ENCODE peak calls at places on chromosome 19, in six cellular contexts. One of them, this sample, is unnamed.

GRCh38 chr19:35549174-35549788 is 3.9 kb downstream of the TMEM147 start:
- ATAC-seq in HepG2: peak; percentile 45
- ATAC-seq in HCT116: peak; percentile 43
- ATAC-seq in GM12878: peak; percentile 30
- ATAC-seq in K562: peak; percentile 60
- ATAC-seq in upper lobe of left lung: no peak
- ATAC-seq in this sample: peak; percentile 12

GRCh38 chr19:47549341-47549768 is 23.6 kb downstream of the ZNF541 start:
- ATAC-seq in HepG2: peak; percentile 28
- ATAC-seq in HCT116: no peak
- ATAC-seq in GM12878: no peak
- ATAC-seq in K562: no peak
- ATAC-seq in upper lobe of left lung: peak; percentile 91
- ATAC-seq in this sample: no peak

GRCh38 chr19:27733551-27734266 is 1479.2 kb downstream of the UQCRFS1 start:
- ATAC-seq in HepG2: no peak
- ATAC-seq in HCT116: no peak
- ATAC-seq in GM12878: no peak
- ATAC-seq in K562: no peak
- ATAC-seq in upper lobe of left lung: no peak
- ATAC-seq in this sample: no peak

GRCh38 chr19:27971071-27971470 is 1241.9 kb downstream of the UQCRFS1 start:
- ATAC-seq in HepG2: no peak
- ATAC-seq in HCT116: no peak
- ATAC-seq in GM12878: no peak
- ATAC-seq in K562: no peak
- ATAC-seq in upper lobe of left lung: no peak
- ATAC-seq in this sample: no peak

GRCh38 chr19:50784710-50785109 is 5.5 kb upstream of the ACP4 start:
- ATAC-seq in HepG2: no peak
- ATAC-seq in HCT116: no peak
- ATAC-seq in GM12878: no peak
- ATAC-seq in K562: no peak
- ATAC-seq in upper lobe of left lung: no peak
- ATAC-seq in this sample: no peak

GRCh38 chr19:14768001-14768400 is 10.4 kb downstream of the ADGRE2 start:
- ATAC-seq in HepG2: no peak
- ATAC-seq in HCT116: no peak
- ATAC-seq in GM12878: no peak
- ATAC-seq in K562: no peak
- ATAC-seq in upper lobe of left lung: no peak
- ATAC-seq in this sample: no peak

GRCh38 chr19:40613669-40614594 is 12.8 kb downstream of the LTBP4 start:
- ATAC-seq in HepG2: peak; percentile 50
- ATAC-seq in HCT116: peak; percentile 67
- ATAC-seq in GM12878: peak; percentile 78
- ATAC-seq in K562: peak; percentile 81
- ATAC-seq in upper lobe of left lung: peak; percentile 78
- ATAC-seq in this sample: peak; percentile 65

GRCh38 chr19:17590780-17591688 is 35.6 kb downstream of the COLGALT1 start:
- ATAC-seq in HepG2: no peak
- ATAC-seq in HCT116: no peak
- ATAC-seq in GM12878: no peak
- ATAC-seq in K562: no peak
- ATAC-seq in upper lobe of left lung: no peak
- ATAC-seq in this sample: no peak

GRCh38 chr19:45078390-45079062 is 534 bp upstream of the GEMIN7 start:
- ATAC-seq in HepG2: no peak
- ATAC-seq in HCT116: peak; percentile 4
- ATAC-seq in GM12878: no peak
- ATAC-seq in K562: no peak
- ATAC-seq in upper lobe of left lung: no peak
- ATAC-seq in this sample: peak; percentile 3

GRCh38 chr19:55503447-55504251 is 15.4 kb downstream of the SSC5D start:
- ATAC-seq in HepG2: peak; percentile 91
- ATAC-seq in HCT116: peak; percentile 96
- ATAC-seq in GM12878: peak; percentile 99
- ATAC-seq in K562: peak; percentile 96
- ATAC-seq in upper lobe of left lung: peak; percentile 95
- ATAC-seq in this sample: peak; percentile 98
- H3K27ac ChIP-seq in HepG2: no peak overlapping the region
- H3K27ac ChIP-seq in HCT116: no peak overlapping the region
- H3K27ac ChIP-seq in GM12878: peak overlapping the region; percentile 80
- H3K27ac ChIP-seq in K562: peak overlapping the region; percentile 61
- H3K27ac ChIP-seq in upper lobe of left lung: peak overlapping the region; percentile 57
- H3K27ac ChIP-seq in this sample: peak overlapping the region; percentile 86

GRCh38 chr19:9796113-9796773 is 22.6 kb downstream of the FBXL12 start:
- ATAC-seq in HepG2: peak; percentile 71
- ATAC-seq in HCT116: peak; percentile 100
- ATAC-seq in GM12878: peak; percentile 91
- ATAC-seq in K562: peak; percentile 63
- ATAC-seq in upper lobe of left lung: peak; percentile 59
- ATAC-seq in this sample: peak; percentile 18
- TF ChIP-seq POLR2AphosphoS5 in HepG2: no peak
- TF ChIP-seq POLR2AphosphoS5 in HCT116: no peak
- TF ChIP-seq POLR2AphosphoS5 in GM12878: no peak
- TF ChIP-seq POLR2AphosphoS5 in K562: no peak
- TF ChIP-seq POLR2AphosphoS5 in upper lobe of left lung: no peak
- TF ChIP-seq POLR2AphosphoS5 in this sample: no peak

DNA sequence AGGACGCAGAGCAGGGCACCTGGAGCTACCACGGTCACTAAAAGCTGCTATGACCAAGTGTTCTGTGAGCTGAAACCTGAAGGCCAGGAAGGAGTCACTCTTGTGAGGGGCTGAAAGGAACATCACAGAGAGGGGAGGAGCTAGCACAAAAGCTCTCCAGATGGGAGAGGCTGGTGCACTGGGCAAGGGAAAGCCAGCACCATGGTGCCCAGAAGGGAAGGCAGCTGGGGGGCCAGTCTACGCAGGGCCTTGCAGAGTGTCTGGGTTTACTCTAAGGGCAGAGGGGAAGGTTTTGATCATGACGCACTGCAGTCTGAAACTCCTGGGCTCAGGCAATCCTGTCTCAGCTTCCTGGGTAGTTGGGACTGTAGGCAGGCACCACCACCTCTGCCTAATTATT is 4.1 kb upstream of the ZNF580 start:
- ATAC-seq in HepG2: no peak
- ATAC-seq in HCT116: no peak
- ATAC-seq in GM12878: no peak
- ATAC-seq in K562: no peak
- ATAC-seq in upper lobe of left lung: no peak
- ATAC-seq in this sample: no peak
- TF ChIP-seq POLR2A in HepG2: no peak
- TF ChIP-seq POLR2A in HCT116: no peak
- TF ChIP-seq POLR2A in GM12878: no peak
- TF ChIP-seq POLR2A in K562: no peak
- TF ChIP-seq POLR2A in upper lobe of left lung: no peak
- TF ChIP-seq POLR2A in this sample: no peak

DNA sequence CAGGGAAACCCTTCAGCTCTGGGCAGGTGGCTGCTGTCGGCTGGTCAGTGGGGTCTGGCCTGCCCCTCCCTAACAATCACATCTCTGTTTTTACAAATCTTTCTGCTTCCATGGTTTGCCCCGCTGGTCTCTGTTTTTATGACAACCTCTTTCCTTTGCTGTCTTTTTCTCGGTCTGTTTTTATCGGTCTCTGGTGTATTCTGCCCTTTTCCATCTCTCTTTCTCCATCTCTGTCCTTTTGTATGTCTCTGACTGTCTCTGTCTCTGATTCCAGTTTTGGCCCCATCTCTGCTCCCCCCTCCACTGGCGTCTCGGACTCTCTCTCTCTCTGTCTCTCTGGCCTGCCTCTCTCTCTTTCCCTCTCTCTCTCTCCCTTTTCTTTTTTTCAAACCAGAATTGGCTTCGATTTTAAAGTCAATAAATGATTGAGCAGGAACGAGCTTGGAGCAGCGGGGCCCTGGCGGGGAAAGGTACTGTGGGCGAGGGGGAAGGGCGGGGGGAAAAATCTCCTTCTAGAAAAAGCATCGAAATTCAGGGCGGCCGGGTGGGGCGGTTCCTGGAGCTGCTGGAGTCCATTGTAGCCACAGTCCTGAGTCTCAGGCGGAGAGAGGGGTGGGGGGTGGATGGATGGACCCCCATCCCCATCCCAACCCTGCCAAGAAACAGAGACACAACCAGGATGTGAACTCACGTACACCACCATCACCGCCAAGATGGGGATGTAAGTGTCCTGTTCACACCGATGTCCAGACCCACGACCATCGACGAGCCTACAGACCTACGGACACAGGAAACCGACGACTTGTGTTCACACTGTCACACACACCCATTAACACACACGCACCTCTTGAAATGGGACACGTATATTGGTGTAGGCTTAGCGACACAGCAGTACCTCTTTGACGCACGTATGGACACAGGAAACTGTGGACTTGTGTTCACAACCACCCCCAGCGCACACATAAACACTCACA is 3.0 kb downstream of the NFIX start:
- ATAC-seq in HepG2: no peak
- ATAC-seq in HCT116: no peak
- ATAC-seq in GM12878: no peak
- ATAC-seq in K562: no peak
- ATAC-seq in upper lobe of left lung: no peak
- ATAC-seq in this sample: no peak
- H3K27ac ChIP-seq in HepG2: no peak overlapping the region
- H3K27ac ChIP-seq in HCT116: no peak overlapping the region
- H3K27ac ChIP-seq in GM12878: no peak overlapping the region
- H3K27ac ChIP-seq in K562: no peak overlapping the region
- H3K27ac ChIP-seq in upper lobe of left lung: peak overlapping the region; percentile 93
- H3K27ac ChIP-seq in this sample: peak overlapping the region; percentile 96

DNA sequence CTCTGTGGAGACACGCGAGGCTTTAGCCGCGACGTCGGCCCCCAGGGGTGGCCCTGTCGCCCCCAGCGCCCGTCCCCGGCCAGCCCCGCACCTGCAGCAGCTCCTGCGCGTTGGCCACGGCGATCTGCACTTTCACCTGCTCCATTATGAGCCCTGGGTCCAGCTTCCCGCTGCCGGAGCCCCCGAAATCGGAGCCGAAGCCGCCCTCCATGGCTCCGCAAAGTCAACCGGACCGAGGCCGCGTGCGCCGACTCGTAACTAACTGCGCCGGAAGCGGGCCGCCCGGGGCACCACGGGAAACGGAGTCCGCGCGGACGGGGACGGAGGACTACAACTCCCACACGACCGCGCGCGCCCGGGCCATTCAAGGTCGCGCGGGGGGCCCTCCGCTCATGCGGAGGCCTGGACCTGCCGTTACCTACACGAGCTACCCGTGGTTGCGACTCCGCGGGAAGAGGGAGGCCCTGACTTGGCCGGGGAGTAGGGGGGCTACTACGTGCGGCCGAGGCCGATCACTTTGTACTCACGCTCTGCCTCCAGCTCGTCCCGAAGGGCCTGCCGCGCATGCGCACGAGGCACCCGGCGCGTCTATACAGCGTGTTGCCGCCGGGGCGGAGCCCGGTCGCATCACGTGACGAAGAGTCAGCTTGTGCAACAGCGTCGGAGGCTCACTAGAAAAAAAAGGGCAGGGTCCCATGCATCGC is at the start of gene TIMM13:
- ATAC-seq in HepG2: peak; percentile 82
- ATAC-seq in HCT116: peak; percentile 85
- ATAC-seq in GM12878: peak; percentile 95
- ATAC-seq in K562: peak; percentile 94
- ATAC-seq in upper lobe of left lung: peak; percentile 95
- ATAC-seq in this sample: peak; percentile 96
- TF ChIP-seq POLR2AphosphoS5 in HepG2: peak; percentile 83
- TF ChIP-seq POLR2AphosphoS5 in HCT116: peak; percentile 87
- TF ChIP-seq POLR2AphosphoS5 in GM12878: peak; percentile 71
- TF ChIP-seq POLR2AphosphoS5 in K562: peak; percentile 75
- TF ChIP-seq POLR2AphosphoS5 in upper lobe of left lung: peak; percentile 71
- TF ChIP-seq POLR2AphosphoS5 in this sample: peak; percentile 62

GRCh38 chr19:6057651-6058365 is 52.5 kb downstream of the RFX2 start:
- ATAC-seq in HepG2: no peak
- ATAC-seq in HCT116: no peak
- ATAC-seq in GM12878: no peak
- ATAC-seq in K562: no peak
- ATAC-seq in upper lobe of left lung: no peak
- ATAC-seq in this sample: no peak

GRCh38 chr19:6058411-6059201 is 51.7 kb downstream of the RFX2 start:
- ATAC-seq in HepG2: no peak
- ATAC-seq in HCT116: no peak
- ATAC-seq in GM12878: no peak
- ATAC-seq in K562: no peak
- ATAC-seq in upper lobe of left lung: no peak
- ATAC-seq in this sample: no peak

GRCh38 chr19:6055013-6055795 is 55.1 kb downstream of the RFX2 start:
- ATAC-seq in HepG2: no peak
- ATAC-seq in HCT116: no peak
- ATAC-seq in GM12878: no peak
- ATAC-seq in K562: no peak
- ATAC-seq in upper lobe of left lung: no peak
- ATAC-seq in this sample: no peak

GRCh38 chr19:6056282-6056741 is 54.0 kb downstream of the RFX2 start:
- ATAC-seq in HepG2: peak; percentile 68
- ATAC-seq in HCT116: no peak
- ATAC-seq in GM12878: no peak
- ATAC-seq in K562: no peak
- ATAC-seq in upper lobe of left lung: peak; percentile 5
- ATAC-seq in this sample: no peak

GRCh38 chr19:6056801-6057650 is 53.3 kb downstream of the RFX2 start:
- ATAC-seq in HepG2: peak; percentile 75
- ATAC-seq in HCT116: no peak
- ATAC-seq in GM12878: no peak
- ATAC-seq in K562: no peak
- ATAC-seq in upper lobe of left lung: peak; percentile 86
- ATAC-seq in this sample: peak; percentile 89
- TF ChIP-seq POLR2A in HepG2: peak; percentile 31
- TF ChIP-seq POLR2A in HCT116: no peak
- TF ChIP-seq POLR2A in GM12878: no peak
- TF ChIP-seq POLR2A in K562: no peak
- TF ChIP-seq POLR2A in upper lobe of left lung: peak; percentile 14
- TF ChIP-seq POLR2A in this sample: peak; percentile 39

GRCh38 chr19:18919895-18920204 is 335 bp downstream of the DDX49 start:
- ATAC-seq in HepG2: no peak
- ATAC-seq in HCT116: peak; percentile 5
- ATAC-seq in GM12878: no peak
- ATAC-seq in K562: no peak
- ATAC-seq in upper lobe of left lung: no peak
- ATAC-seq in this sample: no peak
- H3K27ac ChIP-seq in HepG2: peak overlapping the region; percentile 54
- H3K27ac ChIP-seq in HCT116: peak overlapping the region; percentile 41
- H3K27ac ChIP-seq in GM12878: peak overlapping the region; percentile 47
- H3K27ac ChIP-seq in K562: peak overlapping the region; percentile 74
- H3K27ac ChIP-seq in upper lobe of left lung: peak overlapping the region; percentile 64
- H3K27ac ChIP-seq in this sample: peak overlapping the region; percentile 93

GRCh38 chr19:2302319-2303208 is 5.4 kb downstream of the LINGO3 start:
- ATAC-seq in HepG2: no peak
- ATAC-seq in HCT116: no peak
- ATAC-seq in GM12878: peak; percentile 56
- ATAC-seq in K562: peak; percentile 55
- ATAC-seq in upper lobe of left lung: no peak
- ATAC-seq in this sample: peak; percentile 60
- TF ChIP-seq POLR2AphosphoS5 in HepG2: no peak
- TF ChIP-seq POLR2AphosphoS5 in HCT116: no peak
- TF ChIP-seq POLR2AphosphoS5 in GM12878: no peak
- TF ChIP-seq POLR2AphosphoS5 in K562: no peak
- TF ChIP-seq POLR2AphosphoS5 in upper lobe of left lung: no peak
- TF ChIP-seq POLR2AphosphoS5 in this sample: no peak

This sample was measured in gastroesophageal sphincter.